ENCODE peak calls at places on chromosome 7, in seven cellular contexts. One of them, this sample, is unnamed.

GRCh38 chr7:156892086-156892800 is 740 bp downstream of the LMBR1 start:
- DNase-seq in cardiac fibroblast: peak; percentile 44
- DNase-seq in ovary: peak; percentile 63
- DNase-seq in mammary epithelial cell: peak; percentile 36
- DNase-seq in IMR-90: no peak
- DNase-seq in adrenal gland: peak; percentile 76
- DNase-seq in retinal pigment epithelial cell: no peak
- DNase-seq in this sample: peak; percentile 33

GRCh38 chr7:112071856-112072255 is 134.3 kb downstream of the DOCK4 start:
- DNase-seq in cardiac fibroblast: no peak
- DNase-seq in ovary: no peak
- DNase-seq in mammary epithelial cell: no peak
- DNase-seq in IMR-90: peak; percentile 12
- DNase-seq in adrenal gland: no peak
- DNase-seq in retinal pigment epithelial cell: no peak
- DNase-seq in this sample: peak; percentile 32

GRCh38 chr7:132276252-132276651 is 300.0 kb downstream of the PLXNA4 start:
- DNase-seq in cardiac fibroblast: no peak
- DNase-seq in ovary: no peak
- DNase-seq in mammary epithelial cell: no peak
- DNase-seq in IMR-90: no peak
- DNase-seq in adrenal gland: no peak
- DNase-seq in retinal pigment epithelial cell: no peak
- DNase-seq in this sample: no peak

GRCh38 chr7:74365320-74366022 is 76.3 kb downstream of the CLIP2 start:
- DNase-seq in cardiac fibroblast: peak; percentile 56
- DNase-seq in ovary: peak; percentile 52
- DNase-seq in mammary epithelial cell: no peak
- DNase-seq in IMR-90: peak; percentile 43
- DNase-seq in adrenal gland: peak; percentile 77
- DNase-seq in retinal pigment epithelial cell: no peak
- DNase-seq in this sample: peak; percentile 12

GRCh38 chr7:52639126-52639525 is 396.3 kb upstream of the POM121L12 start:
- DNase-seq in cardiac fibroblast: no peak
- DNase-seq in ovary: no peak
- DNase-seq in mammary epithelial cell: no peak
- DNase-seq in IMR-90: no peak
- DNase-seq in adrenal gland: no peak
- DNase-seq in retinal pigment epithelial cell: no peak
- DNase-seq in this sample: no peak

GRCh38 chr7:128963327-128963757 is 25.6 kb downstream of the IRF5 start:
- DNase-seq in cardiac fibroblast: no peak
- DNase-seq in ovary: no peak
- DNase-seq in mammary epithelial cell: peak; percentile 64
- DNase-seq in IMR-90: peak; percentile 37
- DNase-seq in adrenal gland: no peak
- DNase-seq in retinal pigment epithelial cell: peak; percentile 55
- DNase-seq in this sample: peak; percentile 65

GRCh38 chr7:43669286-43670081 is 59.8 kb downstream of the COA1 start:
- DNase-seq in cardiac fibroblast: peak; percentile 7
- DNase-seq in ovary: no peak
- DNase-seq in mammary epithelial cell: no peak
- DNase-seq in IMR-90: no peak
- DNase-seq in adrenal gland: no peak
- DNase-seq in retinal pigment epithelial cell: no peak
- DNase-seq in this sample: no peak

GRCh38 chr7:55020481-55020871 is 1.7 kb downstream of the EGFR start:
- DNase-seq in cardiac fibroblast: peak; percentile 57
- DNase-seq in ovary: peak; percentile 60
- DNase-seq in mammary epithelial cell: peak; percentile 93
- DNase-seq in IMR-90: peak; percentile 60
- DNase-seq in adrenal gland: peak; percentile 82
- DNase-seq in retinal pigment epithelial cell: peak; percentile 70
- DNase-seq in this sample: peak; percentile 97

GRCh38 chr7:157470699-157471098 is 133.9 kb downstream of the DNAJB6 start:
- DNase-seq in cardiac fibroblast: no peak
- DNase-seq in ovary: no peak
- DNase-seq in mammary epithelial cell: no peak
- DNase-seq in IMR-90: no peak
- DNase-seq in adrenal gland: no peak
- DNase-seq in retinal pigment epithelial cell: no peak
- DNase-seq in this sample: no peak

GRCh38 chr7:135748770-135749169 is at the start of gene FAM180A:
- DNase-seq in cardiac fibroblast: peak; percentile 92
- DNase-seq in ovary: peak; percentile 72
- DNase-seq in mammary epithelial cell: peak; percentile 34
- DNase-seq in IMR-90: peak; percentile 85
- DNase-seq in adrenal gland: peak; percentile 11
- DNase-seq in retinal pigment epithelial cell: no peak
- DNase-seq in this sample: peak; percentile 53

GRCh38 chr7:1940402-1940786 is 270.3 kb downstream of the ELFN1 start:
- DNase-seq in cardiac fibroblast: peak; percentile 59
- DNase-seq in ovary: no peak
- DNase-seq in mammary epithelial cell: no peak
- DNase-seq in IMR-90: no peak
- DNase-seq in adrenal gland: peak; percentile 41
- DNase-seq in retinal pigment epithelial cell: no peak
- DNase-seq in this sample: peak; percentile 63

GRCh38 chr7:127532736-127533135 is 52.7 kb downstream of the GCC1 start:
- DNase-seq in cardiac fibroblast: no peak
- DNase-seq in ovary: no peak
- DNase-seq in mammary epithelial cell: peak; percentile 9
- DNase-seq in IMR-90: no peak
- DNase-seq in adrenal gland: no peak
- DNase-seq in retinal pigment epithelial cell: no peak
- DNase-seq in this sample: no peak

GRCh38 chr7:80346704-80347103 is 165.2 kb downstream of the GNAT3 start:
- DNase-seq in cardiac fibroblast: peak; percentile 50
- DNase-seq in ovary: no peak
- DNase-seq in mammary epithelial cell: peak; percentile 96
- DNase-seq in IMR-90: peak; percentile 80
- DNase-seq in adrenal gland: no peak
- DNase-seq in retinal pigment epithelial cell: no peak
- DNase-seq in this sample: peak; percentile 95

GRCh38 chr7:101232141-101232821 is 5.3 kb downstream of the CLDN15 start:
- DNase-seq in cardiac fibroblast: no peak
- DNase-seq in ovary: no peak
- DNase-seq in mammary epithelial cell: peak; percentile 73
- DNase-seq in IMR-90: no peak
- DNase-seq in adrenal gland: no peak
- DNase-seq in retinal pigment epithelial cell: no peak
- DNase-seq in this sample: peak; percentile 82

DNA sequence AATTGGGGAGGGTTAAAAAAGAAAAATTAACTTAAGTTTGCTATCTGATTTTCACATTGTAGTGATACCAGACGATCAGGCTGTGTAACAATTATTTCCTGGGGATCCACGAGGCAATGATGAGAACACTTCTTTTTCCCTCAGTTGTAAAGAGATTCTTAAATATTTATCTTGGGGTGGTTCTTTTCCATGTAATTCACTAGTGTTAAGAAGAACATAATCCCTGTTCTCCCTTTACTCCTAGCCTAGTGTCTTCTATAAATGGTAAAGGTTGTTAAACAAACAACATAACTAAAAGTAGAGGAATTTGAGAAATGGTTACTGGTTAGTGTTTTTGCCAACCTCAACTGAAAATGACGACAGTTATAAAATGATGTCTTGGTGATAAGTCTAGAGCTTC is 1.3 kb downstream of the TBX20 start:
- DNase-seq in cardiac fibroblast: no peak
- DNase-seq in ovary: no peak
- DNase-seq in mammary epithelial cell: no peak
- DNase-seq in IMR-90: no peak
- DNase-seq in adrenal gland: no peak
- DNase-seq in retinal pigment epithelial cell: no peak
- DNase-seq in this sample: no peak
- H3K4me3 ChIP-seq in cardiac fibroblast: peak overlapping the region; percentile 86
- H3K4me3 ChIP-seq in ovary: no peak overlapping the region
- H3K4me3 ChIP-seq in mammary epithelial cell: no peak overlapping the region
- H3K4me3 ChIP-seq in IMR-90: no peak overlapping the region
- H3K4me3 ChIP-seq in adrenal gland: no peak overlapping the region
- H3K4me3 ChIP-seq in retinal pigment epithelial cell: no peak overlapping the region
- H3K4me3 ChIP-seq in this sample: no peak overlapping the region

GRCh38 chr7:38975944-38976392 is 1.7 kb upstream of the POU6F2 start:
- DNase-seq in cardiac fibroblast: no peak
- DNase-seq in ovary: no peak
- DNase-seq in mammary epithelial cell: no peak
- DNase-seq in IMR-90: no peak
- DNase-seq in adrenal gland: no peak
- DNase-seq in retinal pigment epithelial cell: no peak
- DNase-seq in this sample: no peak
- TF ChIP-seq CTCF in cardiac fibroblast: no peak
- TF ChIP-seq CTCF in ovary: no peak
- TF ChIP-seq CTCF in mammary epithelial cell: no peak
- TF ChIP-seq CTCF in IMR-90: no peak
- TF ChIP-seq CTCF in adrenal gland: no peak
- TF ChIP-seq CTCF in retinal pigment epithelial cell: no peak
- TF ChIP-seq CTCF in this sample: no peak

GRCh38 chr7:13988011-13988410 is 1.5 kb downstream of the ETV1 start:
- DNase-seq in cardiac fibroblast: peak; percentile 72
- DNase-seq in ovary: no peak
- DNase-seq in mammary epithelial cell: peak; percentile 32
- DNase-seq in IMR-90: peak; percentile 77
- DNase-seq in adrenal gland: no peak
- DNase-seq in retinal pigment epithelial cell: no peak
- DNase-seq in this sample: peak; percentile 25

GRCh38 chr7:13988765-13989137 is 715 bp downstream of the ETV1 start:
- DNase-seq in cardiac fibroblast: peak; percentile 33
- DNase-seq in ovary: no peak
- DNase-seq in mammary epithelial cell: no peak
- DNase-seq in IMR-90: peak; percentile 26
- DNase-seq in adrenal gland: peak; percentile 74
- DNase-seq in retinal pigment epithelial cell: no peak
- DNase-seq in this sample: no peak

GRCh38 chr7:13989138-13989943 is at the start of gene ETV1:
- DNase-seq in cardiac fibroblast: peak; percentile 77
- DNase-seq in ovary: peak; percentile 47
- DNase-seq in mammary epithelial cell: peak; percentile 56
- DNase-seq in IMR-90: peak; percentile 60
- DNase-seq in adrenal gland: peak; percentile 82
- DNase-seq in retinal pigment epithelial cell: no peak
- DNase-seq in this sample: peak; percentile 52

GRCh38 chr7:13986208-13986607 is 3.3 kb downstream of the ETV1 start:
- DNase-seq in cardiac fibroblast: no peak
- DNase-seq in ovary: no peak
- DNase-seq in mammary epithelial cell: no peak
- DNase-seq in IMR-90: no peak
- DNase-seq in adrenal gland: no peak
- DNase-seq in retinal pigment epithelial cell: no peak
- DNase-seq in this sample: no peak

DNA sequence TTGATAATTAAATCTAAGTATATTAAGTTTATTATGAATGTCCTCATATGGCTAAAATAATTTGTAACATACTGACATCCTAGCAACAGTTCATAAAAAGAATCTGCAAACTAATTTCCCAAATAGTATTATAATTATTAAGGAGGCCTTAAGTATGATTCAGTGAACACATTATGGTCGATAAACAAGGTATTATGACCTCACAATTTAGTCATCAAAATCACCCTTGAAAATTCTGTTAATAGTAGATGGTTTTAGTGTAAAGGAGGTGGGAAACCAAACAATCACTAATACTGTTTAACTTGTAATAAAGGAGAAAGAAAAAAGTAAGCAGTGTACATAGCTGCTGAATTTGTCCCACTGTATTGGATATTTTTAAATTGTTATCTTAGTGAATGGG is 2.1 kb downstream of the ETV1 start:
- DNase-seq in cardiac fibroblast: no peak
- DNase-seq in ovary: no peak
- DNase-seq in mammary epithelial cell: no peak
- DNase-seq in IMR-90: peak; percentile 29
- DNase-seq in adrenal gland: no peak
- DNase-seq in retinal pigment epithelial cell: no peak
- DNase-seq in this sample: no peak
- H3K4me3 ChIP-seq in cardiac fibroblast: peak overlapping the region; percentile 80
- H3K4me3 ChIP-seq in ovary: no peak overlapping the region
- H3K4me3 ChIP-seq in mammary epithelial cell: peak overlapping the region; percentile 87
- H3K4me3 ChIP-seq in IMR-90: no peak overlapping the region
- H3K4me3 ChIP-seq in adrenal gland: no peak overlapping the region
- H3K4me3 ChIP-seq in retinal pigment epithelial cell: peak overlapping the region; percentile 90
- H3K4me3 ChIP-seq in this sample: no peak overlapping the region

GRCh38 chr7:24979470-24979862 is 512 bp downstream of the OSBPL3 start:
- DNase-seq in cardiac fibroblast: peak; percentile 66
- DNase-seq in ovary: peak; percentile 72
- DNase-seq in mammary epithelial cell: peak; percentile 80
- DNase-seq in IMR-90: peak; percentile 72
- DNase-seq in adrenal gland: peak; percentile 30
- DNase-seq in retinal pigment epithelial cell: no peak
- DNase-seq in this sample: peak; percentile 85

GRCh38 chr7:24978837-24979469 is 1.0 kb downstream of the OSBPL3 start:
- DNase-seq in cardiac fibroblast: no peak
- DNase-seq in ovary: no peak
- DNase-seq in mammary epithelial cell: peak; percentile 69
- DNase-seq in IMR-90: no peak
- DNase-seq in adrenal gland: no peak
- DNase-seq in retinal pigment epithelial cell: no peak
- DNase-seq in this sample: peak; percentile 43

GRCh38 chr7:24979863-24980694 is at the start of gene OSBPL3:
- DNase-seq in cardiac fibroblast: peak; percentile 98
- DNase-seq in ovary: peak; percentile 96
- DNase-seq in mammary epithelial cell: peak; percentile 94
- DNase-seq in IMR-90: peak; percentile 95
- DNase-seq in adrenal gland: peak; percentile 93
- DNase-seq in retinal pigment epithelial cell: peak; percentile 79
- DNase-seq in this sample: peak; percentile 95

GRCh38 chr7:24981544-24981951 is 1.6 kb upstream of the OSBPL3 start:
- DNase-seq in cardiac fibroblast: peak; percentile 49
- DNase-seq in ovary: peak; percentile 51
- DNase-seq in mammary epithelial cell: peak; percentile 78
- DNase-seq in IMR-90: peak; percentile 67
- DNase-seq in adrenal gland: peak; percentile 53
- DNase-seq in retinal pigment epithelial cell: no peak
- DNase-seq in this sample: peak; percentile 78

DNA sequence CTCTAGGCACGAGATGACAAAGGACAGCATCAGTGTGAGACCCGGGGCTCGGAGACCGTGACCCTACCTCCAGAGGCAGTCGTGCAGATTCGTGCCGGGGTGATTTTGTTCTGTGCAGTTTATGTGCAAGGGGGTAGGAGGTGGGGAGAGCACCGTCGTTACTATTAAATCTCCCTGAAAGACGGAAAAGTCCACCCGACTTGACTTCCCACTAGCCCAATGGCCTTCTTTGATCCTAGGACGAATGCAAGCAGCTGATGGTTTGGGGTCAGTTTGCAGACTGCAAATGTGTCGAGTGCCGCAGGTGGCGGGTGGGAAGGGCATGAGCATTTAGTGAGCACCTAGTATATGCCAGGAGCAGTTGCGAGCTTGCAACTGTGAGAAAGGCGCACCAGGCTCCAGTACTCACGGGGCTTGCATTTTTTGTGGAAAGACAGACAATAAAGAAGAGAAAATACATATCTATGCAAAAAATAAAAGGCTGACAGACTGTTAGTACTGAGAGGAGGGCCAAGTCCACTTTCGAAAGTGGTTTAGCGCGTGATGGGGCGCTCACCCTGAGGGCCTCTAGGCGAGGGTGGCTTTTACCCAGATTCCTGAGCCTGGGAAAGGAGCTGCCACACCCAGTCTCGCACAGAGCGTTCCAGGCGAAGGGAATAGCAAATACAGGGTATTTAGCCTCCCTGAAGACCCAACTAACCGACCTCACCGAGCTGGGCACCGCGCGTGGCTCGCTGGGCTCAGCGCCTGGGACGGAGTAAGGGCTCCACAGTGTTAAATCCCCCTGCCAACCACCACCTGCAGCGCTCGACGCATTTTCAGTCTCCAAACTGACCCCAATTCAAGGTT is 941 bp upstream of the OSBPL3 start:
- DNase-seq in cardiac fibroblast: peak; percentile 36
- DNase-seq in ovary: peak; percentile 38
- DNase-seq in mammary epithelial cell: peak; percentile 57
- DNase-seq in IMR-90: peak; percentile 36
- DNase-seq in adrenal gland: peak; percentile 13
- DNase-seq in retinal pigment epithelial cell: no peak
- DNase-seq in this sample: peak; percentile 60
- TF ChIP-seq CTCF in cardiac fibroblast: no peak
- TF ChIP-seq CTCF in ovary: no peak
- TF ChIP-seq CTCF in mammary epithelial cell: peak; percentile 19
- TF ChIP-seq CTCF in IMR-90: no peak
- TF ChIP-seq CTCF in adrenal gland: no peak
- TF ChIP-seq CTCF in retinal pigment epithelial cell: peak; percentile 9
- TF ChIP-seq CTCF in this sample: no peak

This sample was measured in epithelial cell of esophagus.